ENCODE peak calls at places on chromosomes 2 and 18, in eight cellular contexts. A, W, Z, U, V, G, S and L are unnamed samples.

GRCh38 chr18:7172611-7173010 is 55.0 kb upstream of the LAMA1 start:
- DNase-seq in U (no peak), V (no peak), Z (no peak), S (no peak), G (no peak), W (no peak), A (no peak), L (no peak)

GRCh38 chr2:168565112-168565511 is 109.0 kb downstream of the CERS6 start:
- DNase-seq in G (peak; percentile 77), Z (no peak), S (peak; percentile 62), V (no peak), A (peak; percentile 94), U (no peak), W (peak; percentile 6), L (no peak)

GRCh38 chr2:203988540-203989264 is 52.1 kb downstream of the ICOS start:
- DNase-seq in G (no peak), A (no peak), Z (no peak), S (no peak), V (no peak), U (no peak), W (no peak), L (no peak)

GRCh38 chr2:58762176-58762781 is 521.2 kb upstream of the FANCL start:
- DNase-seq in A (peak; percentile 81), U (peak; percentile 82), V (no peak), G (peak; percentile 80), S (peak; percentile 28), W (peak; percentile 69), Z (no peak), L (peak; percentile 55)

GRCh38 chr2:231347081-231347480 is 48.4 kb upstream of the B3GNT7 start:
- DNase-seq in Z (no peak), S (no peak), V (no peak), A (no peak), U (no peak), W (no peak), G (no peak), L (no peak)

GRCh38 chr2:235262750-235263149 is 231.1 kb upstream of the AGAP1 start:
- DNase-seq in V (no peak), G (no peak), U (no peak), Z (no peak), A (no peak), S (no peak), W (no peak), L (no peak)

GRCh38 chr18:6427281-6427680 is 12.6 kb upstream of the L3MBTL4 start:
- DNase-seq in G (no peak), W (no peak), A (no peak), V (no peak), U (no peak), Z (no peak), S (no peak), L (no peak)

GRCh38 chr18:7904529-7904928 is 337.4 kb downstream of the PTPRM start:
- DNase-seq in U (no peak), S (peak; percentile 95), W (peak; percentile 70), A (peak; percentile 64), Z (no peak), G (peak; percentile 79), V (no peak), L (no peak)

GRCh38 chr2:160300203-160300602 is 100.1 kb upstream of the ITGB6 start:
- DNase-seq in S (no peak), Z (no peak), W (no peak), A (no peak), U (no peak), V (no peak), G (peak; percentile 36), L (no peak)

GRCh38 chr2:172283476-172283875 is 143.9 kb upstream of the ITGA6 start:
- DNase-seq in U (no peak), G (peak; percentile 31), Z (no peak), A (no peak), S (peak; percentile 52), W (no peak), V (no peak), L (no peak)

GRCh38 chr2:28336264-28336992 is 56.2 kb upstream of the FOSL2 start:
- DNase-seq in Z (no peak), S (no peak), G (no peak), U (no peak), W (no peak), A (no peak), V (no peak), L (no peak)

GRCh38 chr2:61421611-61422010 is 49.3 kb downstream of the USP34 start:
- DNase-seq in A (no peak), Z (no peak), G (no peak), W (no peak), U (no peak), V (no peak), S (peak; percentile 12), L (no peak)

GRCh38 chr2:180707867-180708205 is 272.6 kb upstream of the UBE2E3 start:
- DNase-seq in U (no peak), A (peak; percentile 98), V (no peak), G (peak; percentile 97), S (peak; percentile 92), Z (no peak), W (peak; percentile 71), L (no peak)

GRCh38 chr2:196851068-196851467 is 41.9 kb upstream of the C2orf66 start:
- DNase-seq in V (no peak), Z (no peak), W (no peak), G (no peak), A (no peak), S (no peak), U (no peak), L (peak; percentile 8)

GRCh38 chr2:196845371-196845770 is 36.2 kb upstream of the C2orf66 start:
- DNase-seq in S (no peak), Z (no peak), V (no peak), A (no peak), W (no peak), U (no peak), G (no peak), L (no peak)

GRCh38 chr2:196849895-196850294 is 40.7 kb upstream of the C2orf66 start:
- DNase-seq in S (peak; percentile 45), U (no peak), A (peak; percentile 39), W (peak; percentile 58), V (no peak), Z (no peak), G (peak; percentile 62), L (no peak)

DNA sequence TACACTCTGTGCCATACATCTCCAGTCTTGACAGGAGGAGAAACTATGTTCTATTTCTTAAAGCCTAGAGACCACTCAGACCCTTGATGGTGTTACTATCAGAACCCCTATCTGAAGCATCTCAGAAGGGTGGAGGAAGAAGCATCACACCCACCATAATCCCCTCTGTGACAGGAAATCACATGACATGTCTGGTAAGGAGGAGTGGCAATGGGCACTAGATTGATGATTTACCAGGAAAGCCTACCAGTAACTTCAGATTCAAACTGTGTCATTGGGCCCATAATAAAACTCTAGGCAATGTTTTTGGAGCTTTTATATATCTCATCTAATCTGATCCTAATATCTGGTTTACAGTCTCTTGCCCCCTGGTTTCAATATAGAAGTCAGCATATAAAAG is 37.1 kb upstream of the C2orf66 start:
- DNase-seq in U (no peak), Z (no peak), G (no peak), S (no peak), W (no peak), V (no peak), A (no peak), L (no peak)
- TF ChIP-seq CTCF in U (no peak), Z (no peak), G (no peak), S (no peak), W (no peak), V (no peak), A (no peak), L (no peak)

GRCh38 chr2:188976545-188977268 is 2.5 kb downstream of the COL3A1 start:
- DNase-seq in W (no peak), A (no peak), V (no peak), U (no peak), Z (no peak), S (peak; percentile 81), G (peak; percentile 77), L (no peak)
- TF ChIP-seq CTCF in W (no peak), A (no peak), V (no peak), U (no peak), Z (peak; percentile 59), S (peak; percentile 71), G (peak; percentile 45), L (no peak)

DNA sequence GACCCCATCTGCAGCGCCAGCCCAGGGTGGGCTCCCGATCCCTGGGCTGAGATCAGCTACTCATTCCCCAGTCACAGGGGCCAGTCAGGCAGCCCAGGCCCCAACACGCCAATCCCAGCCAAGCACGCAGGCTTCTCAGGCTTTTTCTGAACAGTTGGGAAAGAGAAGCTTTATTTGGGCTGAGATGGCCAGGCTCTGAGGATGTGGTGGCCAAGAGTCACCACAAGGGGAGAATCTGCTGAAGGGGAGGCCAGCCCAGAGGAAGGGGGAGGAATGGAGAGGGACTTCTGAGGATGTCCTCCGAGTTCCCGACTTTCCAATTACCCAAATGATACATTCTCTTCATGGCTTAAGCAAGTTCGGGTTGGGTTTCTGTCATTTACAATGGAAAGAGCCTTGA is 2.8 kb upstream of the DIPK1C start:
- DNase-seq in A (no peak), W (peak; percentile 16), V (no peak), S (no peak), Z (no peak), U (peak; percentile 53), G (peak; percentile 8), L (no peak)
- TF ChIP-seq CTCF in A (peak; percentile 14), W (no peak), V (no peak), S (no peak), Z (peak; percentile 42), U (peak; percentile 28), G (no peak), L (no peak)

GRCh38 chr2:55420901-55421300 is 1.2 kb upstream of the CCDC88A start:
- DNase-seq in Z (no peak), S (no peak), W (no peak), A (no peak), U (no peak), V (no peak), G (peak; percentile 45), L (no peak)

GRCh38 chr2:55420244-55420713 is 623 bp upstream of the CCDC88A start:
- DNase-seq in U (no peak), G (peak; percentile 62), V (no peak), Z (no peak), A (no peak), W (no peak), S (no peak), L (no peak)

GRCh38 chr2:55419236-55419513 is 481 bp downstream of the CCDC88A start:
- DNase-seq in G (peak; percentile 45), U (no peak), W (peak; percentile 62), V (no peak), A (peak; percentile 60), Z (no peak), S (peak; percentile 18), L (no peak)

GRCh38 chr2:55418512-55419235 is 982 bp downstream of the CCDC88A start:
- DNase-seq in G (peak; percentile 20), U (no peak), V (no peak), A (peak; percentile 36), Z (no peak), S (no peak), W (peak; percentile 22), L (peak; percentile 18)

DNA sequence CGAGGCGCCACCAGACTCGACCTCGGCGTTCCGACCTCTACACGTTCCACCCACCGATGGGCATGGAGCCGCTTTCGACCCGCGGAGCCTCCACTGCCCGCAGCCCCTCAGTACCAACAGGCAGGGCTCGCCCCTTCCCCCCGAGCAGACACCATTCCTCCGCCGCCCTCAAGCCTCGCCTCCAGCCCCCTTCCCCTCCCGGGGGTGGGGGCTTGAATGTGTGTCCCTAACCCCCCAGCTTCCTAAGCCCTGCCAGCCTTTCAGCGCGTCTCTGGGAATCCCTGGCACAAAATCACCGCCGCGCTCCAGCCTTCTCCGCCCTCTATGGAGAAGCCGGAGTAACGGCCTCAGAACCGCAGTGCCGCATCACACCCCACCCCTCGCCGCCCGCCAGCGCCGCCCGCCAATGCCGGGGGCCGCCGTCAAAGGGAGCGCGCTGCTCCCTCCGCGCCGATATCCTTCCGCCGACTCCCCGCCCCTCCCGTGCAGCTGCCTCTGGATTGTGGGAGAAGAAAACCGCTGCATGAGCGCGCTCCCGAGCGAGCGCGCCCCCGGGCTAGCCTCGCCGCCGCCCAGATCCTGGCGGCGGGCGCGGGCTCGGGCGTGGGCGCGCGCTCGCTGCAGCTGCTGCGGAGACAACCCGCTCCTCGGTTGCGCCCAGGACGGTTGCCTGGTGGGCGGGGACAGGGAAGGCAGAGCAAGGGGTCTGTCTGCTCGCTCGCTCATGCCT is at the start of gene CCDC88A:
- DNase-seq in U (peak; percentile 98), W (peak; percentile 99), Z (peak; percentile 94), S (peak; percentile 97), G (peak; percentile 100), V (peak; percentile 97), A (peak; percentile 95), L (peak; percentile 99)
- TF ChIP-seq CTCF in U (no peak), W (no peak), Z (peak; percentile 33), S (peak; percentile 24), G (no peak), V (peak; percentile 13), A (no peak), L (no peak)